ENCODE peak calls at places on chromosome 5, in nine cellular contexts. G is HFFc6, V is cardiac fibroblast, T is PC-9, O is BE2C, E is MM.1S, S is heart left ventricle, F is tibial nerve, K is tibial artery. N is an unnamed sample.

GRCh38 chr5:41234475-41234874 is 21.1 kb upstream of the C6 start:
- DNase-seq in S (no peak), T (no peak), E (no peak), V (no peak), O (no peak), G (no peak), K (no peak), F (no peak), N (no peak)

GRCh38 chr5:126263567-126264173 is 159.5 kb upstream of the GRAMD2B start:
- DNase-seq in T (no peak), S (no peak), O (peak), E (no peak), F (no peak), K (no peak), G (no peak), V (no peak), N (no peak)

GRCh38 chr5:138972836-138973235 is 97.7 kb upstream of the LRRTM2 start:
- DNase-seq in S (no peak), E (no peak), G (no peak), K (no peak), V (no peak), O (no peak), F (no peak), T (no peak), N (no peak)

GRCh38 chr5:94571415-94571814 is 47.0 kb downstream of the KIAA0825 start:
- DNase-seq in V (no peak), T (no peak), O (no peak), S (no peak), E (peak), G (no peak), K (no peak), F (no peak), N (no peak)

GRCh38 chr5:502325-503079 is 21.7 kb downstream of the SLC9A3 start:
- DNase-seq in G (no peak), E (no peak), T (no peak), V (no peak), F (no peak), O (peak), S (no peak), K (no peak), N (peak)

GRCh38 chr5:59609501-59610265 is 283.8 kb downstream of the PDE4D start:
- DNase-seq in V (no peak), T (no peak), O (no peak), E (no peak), S (no peak), F (no peak), G (no peak), K (no peak), N (no peak)

GRCh38 chr5:56815657-56816545 is 552 bp downstream of the MAP3K1 start:
- DNase-seq in S (peak), E (peak), F (no peak), O (no peak), K (peak), V (no peak), G (peak), T (peak), N (no peak)

GRCh38 chr5:34686762-34687268 is 30.7 kb downstream of the RAI14 start:
- DNase-seq in S (peak), O (no peak), G (peak), F (peak), V (peak), T (peak), E (no peak), K (peak), N (no peak)

GRCh38 chr5:54251981-54252380 is 58.4 kb downstream of the ARL15 start:
- DNase-seq in O (no peak), T (peak), K (no peak), G (no peak), S (no peak), E (no peak), F (no peak), V (no peak), N (no peak)

GRCh38 chr5:93054424-93055165 is 526.4 kb downstream of the NR2F1-AS1 start:
- DNase-seq in O (no peak), K (no peak), T (no peak), G (no peak), F (no peak), E (no peak), V (peak), S (no peak), N (no peak)

GRCh38 chr5:119311688-119312087 is 44.1 kb upstream of the TNFAIP8 start:
- DNase-seq in G (no peak), V (no peak), S (no peak), T (no peak), O (no peak), E (no peak), K (no peak), F (peak), N (no peak)

GRCh38 chr5:119313876-119314605 is 41.8 kb upstream of the TNFAIP8 start:
- DNase-seq in K (no peak), F (no peak), V (no peak), E (no peak), O (no peak), T (no peak), S (no peak), G (no peak), N (no peak)

GRCh38 chr5:119313207-119313606 is 42.6 kb upstream of the TNFAIP8 start:
- DNase-seq in V (no peak), K (no peak), S (no peak), E (no peak), F (peak), T (no peak), O (no peak), G (no peak), N (no peak)

GRCh38 chr5:119309290-119309818 is 46.5 kb upstream of the TNFAIP8 start:
- DNase-seq in V (no peak), K (no peak), G (no peak), T (no peak), O (no peak), S (no peak), F (no peak), E (no peak), N (no peak)

DNA sequence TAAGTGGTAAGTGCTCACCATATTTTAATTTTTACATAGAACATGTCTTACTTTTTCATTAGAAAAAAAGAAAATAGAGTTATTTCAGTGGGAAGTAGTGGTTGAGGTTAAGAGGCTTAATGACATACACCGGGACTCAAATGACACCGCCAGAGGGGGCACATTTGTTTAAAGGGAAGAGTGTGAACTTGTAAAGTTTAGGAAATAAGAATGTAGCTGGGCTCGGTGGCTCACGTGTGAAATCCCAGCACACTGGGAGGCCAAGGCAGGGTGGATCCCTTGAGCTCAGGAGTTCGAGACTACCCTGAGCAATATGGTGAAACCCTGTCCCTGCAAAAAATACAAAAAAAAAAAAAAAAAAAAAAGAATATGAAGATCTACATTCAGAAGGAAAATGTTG is 43.4 kb upstream of the TNFAIP8 start:
- DNase-seq in T (no peak), V (no peak), G (no peak), F (peak), K (no peak), O (no peak), E (no peak), S (no peak), N (no peak)
- TF ChIP-seq CTCF in T (no peak), V (no peak), G (no peak), F (no peak), K (no peak), O (no peak), E (no peak), S (no peak), N (no peak)

GRCh38 chr5:64298586-64298985 is 132.9 kb downstream of the RNF180 start:
- DNase-seq in V (no peak), O (no peak), G (no peak), K (no peak), T (no peak), E (no peak), F (no peak), S (no peak), N (no peak)
- TF ChIP-seq CTCF in V (no peak), O (no peak), G (no peak), K (no peak), T (no peak), E (no peak), F (no peak), S (no peak), N (no peak)

GRCh38 chr5:160105686-160106085 is 13.6 kb downstream of the PWWP2A start:
- DNase-seq in K (no peak), G (no peak), F (no peak), T (no peak), S (no peak), V (peak), E (no peak), O (no peak), N (no peak)
- TF ChIP-seq CTCF in K (no peak), G (no peak), F (no peak), T (no peak), S (no peak), V (no peak), E (no peak), O (no peak), N (no peak)

GRCh38 chr5:169002941-169003555 is 297.9 kb downstream of the SLIT3 start:
- DNase-seq in G (no peak), E (no peak), V (no peak), K (no peak), F (no peak), T (no peak), S (no peak), O (no peak), N (no peak)

GRCh38 chr5:169001392-169001791 is 299.5 kb downstream of the SLIT3 start:
- DNase-seq in E (no peak), T (no peak), G (no peak), K (no peak), F (no peak), V (no peak), S (no peak), O (no peak), N (no peak)

GRCh38 chr5:169004551-169004950 is 296.4 kb downstream of the SLIT3 start:
- DNase-seq in G (no peak), S (no peak), V (no peak), T (no peak), E (no peak), O (peak), K (no peak), F (no peak), N (no peak)

GRCh38 chr5:169006206-169006605 is 294.7 kb downstream of the SLIT3 start:
- DNase-seq in O (no peak), S (no peak), G (no peak), V (no peak), F (no peak), K (no peak), E (no peak), T (no peak), N (no peak)

GRCh38 chr5:169003721-169004481 is 297.0 kb downstream of the SLIT3 start:
- DNase-seq in K (no peak), T (no peak), O (peak), F (no peak), E (no peak), G (no peak), V (no peak), S (no peak), N (peak)
- TF ChIP-seq CTCF in K (peak), T (no peak), O (peak), F (peak), E (no peak), G (peak), V (peak), S (peak), N (peak)